ENCODE peak calls at places on chromosomes 3 and 15, in nine cellular contexts. J is A549, O is progenitor cell of endocrine pancreas, I is kidney, N is left ventricle myocardium inferior, K is heart right ventricle, C is activated B cell treated with CpG ODN at 0.5 μM for 24 hours, P is natural killer cell, V is thyroid gland. Q is an unnamed sample.

GRCh38 chr15:71136159-71137137 is 21.2 kb downstream of the THSD4 start:
- DNase-seq in N (no peak), V (peak; percentile 27), K (no peak), C (no peak), I (no peak), P (no peak), O (no peak), J (peak; percentile 84), Q (no peak)

GRCh38 chr3:31461441-31461840 is 71.3 kb upstream of the STT3B start:
- DNase-seq in K (no peak), N (no peak), P (no peak), V (no peak), O (no peak), I (no peak), C (no peak), J (no peak), Q (no peak)

GRCh38 chr3:140726061-140726460 is 48.2 kb downstream of the TRIM42 start:
- DNase-seq in N (no peak), C (no peak), P (no peak), I (no peak), V (no peak), O (no peak), K (no peak), J (no peak), Q (peak; percentile 23)

GRCh38 chr3:183277260-183277659 is 24.2 kb downstream of the B3GNT5 start:
- DNase-seq in K (no peak), I (no peak), O (no peak), P (no peak), N (no peak), V (no peak), C (no peak), J (no peak), Q (no peak)

GRCh38 chr3:13494463-13495350 is 14.6 kb downstream of the HDAC11 start:
- DNase-seq in J (peak; percentile 53), C (no peak), P (no peak), O (no peak), I (peak; percentile 46), N (peak; percentile 18), V (no peak), K (no peak), Q (no peak)

GRCh38 chr3:128278761-128279593 is 125.7 kb downstream of the EEFSEC start:
- DNase-seq in I (peak; percentile 91), K (peak; percentile 78), O (no peak), N (peak; percentile 80), C (no peak), J (no peak), V (peak; percentile 85), P (no peak), Q (no peak)

GRCh38 chr15:71691700-71692417 is 118.5 kb upstream of the NR2E3 start:
- DNase-seq in N (no peak), C (no peak), V (peak; percentile 9), P (no peak), I (no peak), O (no peak), J (no peak), K (no peak), Q (no peak)

GRCh38 chr3:40939113-40940070 is 259.9 kb upstream of the CTNNB1 start:
- DNase-seq in C (no peak), K (no peak), O (peak; percentile 31), J (peak; percentile 7), I (peak; percentile 68), V (no peak), N (no peak), P (no peak), Q (no peak)

GRCh38 chr3:168989396-168989795 is 674.1 kb downstream of the MECOM start:
- DNase-seq in N (no peak), K (no peak), V (no peak), C (no peak), J (no peak), I (no peak), P (no peak), O (no peak), Q (no peak)

GRCh38 chr15:95262866-95263564 is 1031.7 kb downstream of the MCTP2 start:
- DNase-seq in O (no peak), P (no peak), I (no peak), J (no peak), V (no peak), K (no peak), N (no peak), C (no peak), Q (no peak)

GRCh38 chr3:177463863-177464262 is 266.6 kb upstream of the TBL1XR1 start:
- DNase-seq in N (no peak), V (no peak), P (no peak), I (no peak), C (no peak), O (no peak), J (no peak), K (no peak), Q (no peak)

GRCh38 chr3:172148269-172148668 is 108.9 kb downstream of the FNDC3B start:
- DNase-seq in K (no peak), C (no peak), J (no peak), P (no peak), O (no peak), N (no peak), V (no peak), I (no peak), Q (no peak)

GRCh38 chr3:127392146-127392470 is 104.3 kb upstream of the PRR20G start:
- DNase-seq in C (no peak), I (no peak), O (no peak), N (peak; percentile 6), K (no peak), P (no peak), V (no peak), J (no peak), Q (no peak)

GRCh38 chr15:23570466-23570865 is 5.0 kb downstream of the MKRN3 start:
- DNase-seq in C (no peak), J (peak; percentile 41), V (no peak), I (no peak), P (no peak), O (no peak), K (no peak), N (no peak), Q (no peak)

GRCh38 chr3:128547368-128547987 is 54.5 kb upstream of the GATA2 start:
- DNase-seq in V (no peak), N (no peak), I (no peak), K (no peak), P (no peak), C (no peak), O (no peak), J (no peak), Q (no peak)

DNA sequence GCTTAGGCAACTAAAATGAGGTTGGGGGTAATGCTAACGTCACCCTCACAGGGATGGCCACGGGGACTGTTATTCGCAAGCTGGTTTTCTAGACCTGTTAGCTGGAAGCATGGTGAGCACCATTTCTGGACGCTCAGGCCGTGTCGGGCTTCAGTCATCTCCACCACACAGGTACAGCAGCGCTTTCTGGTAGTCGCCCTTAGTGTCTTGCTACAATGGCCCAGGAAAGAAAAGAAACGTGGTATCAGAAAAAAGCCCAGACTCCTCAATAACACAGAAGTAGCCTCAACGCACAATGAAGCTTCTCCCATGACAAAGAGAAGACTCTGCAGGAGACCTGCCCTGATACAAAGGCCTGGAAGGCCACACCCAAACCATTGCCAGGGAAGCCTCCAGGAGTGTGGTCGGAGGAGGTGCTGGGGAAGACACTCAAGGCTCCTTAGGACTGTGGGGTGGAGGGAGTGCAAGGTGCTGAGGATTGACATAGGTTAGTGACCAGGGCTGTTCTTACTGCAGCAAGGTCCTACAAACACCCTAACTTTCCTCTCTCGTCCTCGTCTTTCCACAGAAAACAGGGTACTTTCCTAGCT is 50.2 kb downstream of the ANXA2 start:
- DNase-seq in K (no peak), J (no peak), I (no peak), N (no peak), C (no peak), P (no peak), V (no peak), O (no peak), Q (no peak)
- TF ChIP-seq CTCF in K (no peak), J (no peak), I (no peak), N (no peak), C (no peak), P (no peak), V (no peak), O (no peak), Q (no peak)

GRCh38 chr15:75669191-75669878 is 21.6 kb downstream of the SNX33 start:
- DNase-seq in K (no peak), J (peak; percentile 35), C (no peak), I (no peak), N (no peak), O (no peak), V (peak; percentile 21), P (no peak), Q (no peak)
- TF ChIP-seq CTCF in K (no peak), J (no peak), C (no peak), I (no peak), N (no peak), O (no peak), V (no peak), P (no peak), Q (no peak)

GRCh38 chr15:90539789-90540188 is 10.1 kb downstream of the CRTC3 start:
- DNase-seq in J (no peak), P (no peak), V (no peak), I (no peak), C (no peak), K (no peak), N (no peak), O (no peak), Q (no peak)

GRCh38 chr15:90540768-90541167 is 11.0 kb downstream of the CRTC3 start:
- DNase-seq in J (no peak), V (no peak), O (no peak), N (no peak), I (no peak), C (no peak), K (no peak), P (no peak), Q (no peak)

GRCh38 chr15:90550919-90551318 is 21.2 kb downstream of the CRTC3 start:
- DNase-seq in C (no peak), I (no peak), V (no peak), J (no peak), K (no peak), P (no peak), O (no peak), N (no peak), Q (peak; percentile 42)

GRCh38 chr15:90547545-90547944 is 17.8 kb downstream of the CRTC3 start:
- DNase-seq in I (no peak), J (no peak), V (no peak), K (no peak), C (no peak), P (no peak), O (no peak), N (no peak), Q (no peak)

GRCh38 chr15:90545095-90545494 is 15.4 kb downstream of the CRTC3 start:
- DNase-seq in J (peak; percentile 33), N (no peak), K (no peak), C (no peak), V (no peak), P (no peak), I (no peak), O (no peak), Q (no peak)
- TF ChIP-seq CTCF in J (peak; percentile 17), N (no peak), K (no peak), C (no peak), V (no peak), P (no peak), I (no peak), O (no peak), Q (no peak)

DNA sequence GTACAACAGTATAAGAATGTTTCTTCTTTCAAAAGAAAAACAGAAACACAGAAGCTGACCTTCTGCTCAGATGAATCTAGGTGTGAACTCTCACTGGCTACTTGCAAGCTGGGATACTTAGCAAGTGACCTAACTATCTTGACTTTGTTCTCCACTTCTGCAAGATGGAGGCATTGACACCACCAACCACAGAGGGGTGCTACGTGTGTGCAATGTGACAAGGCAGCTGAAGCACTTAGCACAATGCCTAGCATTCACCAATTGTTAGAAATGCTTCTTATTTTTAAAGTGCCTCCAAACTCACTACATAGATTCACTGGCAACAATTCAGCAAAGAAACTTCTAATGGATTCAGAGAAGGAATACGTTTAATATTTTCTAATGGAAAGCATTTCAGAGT is 331.4 kb upstream of the WNT5A start:
- DNase-seq in N (no peak), K (no peak), I (no peak), P (no peak), C (no peak), J (no peak), O (no peak), V (no peak), Q (no peak)
- TF ChIP-seq CTCF in N (no peak), K (peak; percentile 12), I (no peak), P (no peak), C (no peak), J (no peak), O (no peak), V (peak; percentile 36), Q (no peak)